ENCODE peak calls at places on chromosomes 1 and 21, in nine cellular contexts. V, N, L, D, O, Z, A, G and Q are unnamed samples.

GRCh38 chr1:155989992-155990325 is 11.6 kb upstream of the ARHGEF2 start:
- DNase-seq in V (no peak), N (peak), L (no peak), D (no peak), O (no peak), Z (no peak), A (no peak), G (no peak), Q (no peak)

GRCh38 chr1:202565890-202566289 is 144.4 kb downstream of the SYT2 start:
- DNase-seq in V (no peak), N (peak), L (no peak), D (peak), O (no peak), Z (no peak), A (no peak), G (no peak), Q (peak)

GRCh38 chr1:37477198-37477931 is 3.0 kb downstream of the ZC3H12A start:
- DNase-seq in V (peak), N (peak), L (peak), D (peak), O (no peak), Z (peak), A (peak), G (peak), Q (peak)

GRCh38 chr1:102970496-102971078 is 137.7 kb downstream of the COL11A1 start:
- DNase-seq in V (peak), N (peak), L (peak), D (peak), O (no peak), Z (no peak), A (peak), G (peak), Q (peak)

GRCh38 chr1:23559985-23560755 is 869 bp upstream of the ID3 start:
- DNase-seq in V (no peak), N (no peak), L (no peak), D (no peak), O (no peak), Z (no peak), A (peak), G (peak), Q (peak)

GRCh38 chr1:180424848-180425457 is 77.4 kb downstream of the ACBD6 start:
- DNase-seq in V (no peak), N (no peak), L (no peak), D (no peak), O (no peak), Z (no peak), A (no peak), G (no peak), Q (no peak)

GRCh38 chr1:175597969-175598765 is 145.2 kb downstream of the TNR start:
- DNase-seq in V (no peak), N (peak), L (no peak), D (no peak), O (no peak), Z (no peak), A (no peak), G (peak), Q (no peak)

GRCh38 chr1:2861143-2861987 is 59.9 kb upstream of the TTC34 start:
- DNase-seq in V (no peak), N (no peak), L (no peak), D (no peak), O (no peak), Z (no peak), A (no peak), G (no peak), Q (no peak)

GRCh38 chr1:84506002-84506728 is at the start of the genes GNG5 and SPATA1:
- DNase-seq in V (peak), N (peak), L (peak), D (peak), O (peak), Z (peak), A (peak), G (peak), Q (peak)

GRCh38 chr1:244833734-244834595 is 1.5 kb upstream of the COX20 start:
- DNase-seq in V (peak), N (peak), L (peak), D (peak), O (peak), Z (peak), A (peak), G (peak), Q (peak)

GRCh38 chr21:14737922-14738321 is 191.8 kb upstream of the SAMSN1 start:
- DNase-seq in V (no peak), N (peak), L (peak), D (peak), O (no peak), Z (no peak), A (no peak), G (peak), Q (peak)

GRCh38 chr1:180911640-180912161 is 996 bp upstream of the KIAA1614 start:
- DNase-seq in V (peak), N (no peak), L (no peak), D (no peak), O (no peak), Z (no peak), A (peak), G (peak), Q (no peak)

GRCh38 chr1:87840772-87841171 is 512.1 kb downstream of the LMO4 start:
- DNase-seq in V (no peak), N (no peak), L (no peak), D (no peak), O (no peak), Z (no peak), A (no peak), G (no peak), Q (no peak)

GRCh38 chr1:240149488-240150094 is 57.9 kb downstream of the FMN2 start:
- DNase-seq in V (no peak), N (peak), L (peak), D (peak), O (no peak), Z (no peak), A (peak), G (peak), Q (no peak)

GRCh38 chr21:42705746-42706374 is 52.4 kb downstream of the PDE9A start:
- DNase-seq in V (no peak), N (no peak), L (peak), D (no peak), O (no peak), Z (no peak), A (no peak), G (no peak), Q (no peak)